ENCODE peak calls at places on chromosomes 12 and 14, in four cellular contexts. One of them, this sample, is unnamed.

GRCh38 chr12:102569803-102570202 is 89.4 kb upstream of the IGF1 start:
- DNase-seq in A549: no peak
- DNase-seq in HCT116: no peak
- DNase-seq in SK-N-SH: no peak
- DNase-seq in this sample: no peak

GRCh38 chr14:104731249-104731924 is 7.4 kb downstream of the ADSS1 start:
- DNase-seq in A549: peak; percentile 48
- DNase-seq in HCT116: no peak
- DNase-seq in SK-N-SH: peak; percentile 75
- DNase-seq in this sample: peak; percentile 87

GRCh38 chr12:54602661-54603060 is 14.2 kb upstream of the PPP1R1A start:
- DNase-seq in A549: no peak
- DNase-seq in HCT116: no peak
- DNase-seq in SK-N-SH: no peak
- DNase-seq in this sample: no peak

GRCh38 chr14:36510078-36510799 is 9.8 kb downstream of the NKX2-1 start:
- DNase-seq in A549: no peak
- DNase-seq in HCT116: no peak
- DNase-seq in SK-N-SH: peak; percentile 2
- DNase-seq in this sample: peak; percentile 61

GRCh38 chr14:78608998-78609787 is 439.0 kb downstream of the NRXN3 start:
- DNase-seq in A549: no peak
- DNase-seq in HCT116: no peak
- DNase-seq in SK-N-SH: no peak
- DNase-seq in this sample: no peak

GRCh38 chr14:30938617-30939016 is 64.3 kb downstream of the COCH start:
- DNase-seq in A549: no peak
- DNase-seq in HCT116: no peak
- DNase-seq in SK-N-SH: no peak
- DNase-seq in this sample: no peak

GRCh38 chr14:66443785-66444184 is 42.4 kb upstream of the CCDC196 start:
- DNase-seq in A549: no peak
- DNase-seq in HCT116: no peak
- DNase-seq in SK-N-SH: no peak
- DNase-seq in this sample: no peak

GRCh38 chr14:66965831-66966230 is 223.4 kb upstream of the GARIN2 start:
- DNase-seq in A549: no peak
- DNase-seq in HCT116: no peak
- DNase-seq in SK-N-SH: no peak
- DNase-seq in this sample: no peak

GRCh38 chr14:68604822-68605221 is 188.0 kb downstream of the ZFP36L1 start:
- DNase-seq in A549: no peak
- DNase-seq in HCT116: no peak
- DNase-seq in SK-N-SH: no peak
- DNase-seq in this sample: no peak

GRCh38 chr14:52913271-52913670 is 37.6 kb downstream of the FERMT2 start:
- DNase-seq in A549: no peak
- DNase-seq in HCT116: no peak
- DNase-seq in SK-N-SH: no peak
- DNase-seq in this sample: no peak

GRCh38 chr14:23123419-23123818 is 4.4 kb upstream of the CEBPE start:
- DNase-seq in A549: no peak
- DNase-seq in HCT116: no peak
- DNase-seq in SK-N-SH: peak; percentile 57
- DNase-seq in this sample: no peak

GRCh38 chr12:64390275-64390851 is at the start of gene C12orf56:
- DNase-seq in A549: peak; percentile 84
- DNase-seq in HCT116: no peak
- DNase-seq in SK-N-SH: no peak
- DNase-seq in this sample: peak; percentile 91

GRCh38 chr14:68278568-68279436 is 459.2 kb downstream of the RAD51B start:
- DNase-seq in A549: peak; percentile 37
- DNase-seq in HCT116: peak; percentile 6
- DNase-seq in SK-N-SH: no peak
- DNase-seq in this sample: no peak

GRCh38 chr14:85867450-85867849 is 337.5 kb downstream of the FLRT2 start:
- DNase-seq in A549: peak; percentile 3
- DNase-seq in HCT116: no peak
- DNase-seq in SK-N-SH: no peak
- DNase-seq in this sample: peak; percentile 53

GRCh38 chr12:98754095-98754494 is 109.0 kb downstream of the APAF1 start:
- DNase-seq in A549: peak; percentile 87
- DNase-seq in HCT116: no peak
- DNase-seq in SK-N-SH: no peak
- DNase-seq in this sample: no peak

GRCh38 chr14:33646692-33647260 is 304.1 kb downstream of the EGLN3 start:
- DNase-seq in A549: no peak
- DNase-seq in HCT116: no peak
- DNase-seq in SK-N-SH: no peak
- DNase-seq in this sample: no peak

GRCh38 chr12:68587448-68587873 is 23.2 kb upstream of the RAP1B start:
- DNase-seq in A549: no peak
- DNase-seq in HCT116: no peak
- DNase-seq in SK-N-SH: no peak
- DNase-seq in this sample: no peak

GRCh38 chr12:131511391-131511802 is 199.5 kb upstream of the SFSWAP start:
- DNase-seq in A549: no peak
- DNase-seq in HCT116: peak; percentile 3
- DNase-seq in SK-N-SH: no peak
- DNase-seq in this sample: peak; percentile 34

GRCh38 chr14:99393059-99393655 is 87.5 kb downstream of the SETD3 start:
- DNase-seq in A549: peak; percentile 61
- DNase-seq in HCT116: peak; percentile 15
- DNase-seq in SK-N-SH: peak; percentile 64
- DNase-seq in this sample: peak; percentile 81

GRCh38 chr14:78836777-78837176 is 666.6 kb downstream of the NRXN3 start:
- DNase-seq in A549: peak; percentile 49
- DNase-seq in HCT116: peak; percentile 36
- DNase-seq in SK-N-SH: peak; percentile 21
- DNase-seq in this sample: peak; percentile 89

GRCh38 chr12:56836317-56836716 is 73.2 kb downstream of the HSD17B6 start:
- DNase-seq in A549: no peak
- DNase-seq in HCT116: no peak
- DNase-seq in SK-N-SH: no peak
- DNase-seq in this sample: no peak

GRCh38 chr14:105879503-105879866 is 353.1 kb downstream of the TMEM121 start:
- DNase-seq in A549: no peak
- DNase-seq in HCT116: no peak
- DNase-seq in SK-N-SH: no peak
- DNase-seq in this sample: no peak

GRCh38 chr14:22283000-22283399 is 306.0 kb downstream of the DAD1 start:
- DNase-seq in A549: no peak
- DNase-seq in HCT116: no peak
- DNase-seq in SK-N-SH: no peak
- DNase-seq in this sample: no peak

GRCh38 chr14:96105089-96105920 is 66.1 kb downstream of the C14orf132 start:
- DNase-seq in A549: no peak
- DNase-seq in HCT116: no peak
- DNase-seq in SK-N-SH: no peak
- DNase-seq in this sample: no peak

GRCh38 chr12:51025748-51026654 is at the start of gene SLC11A2:
- DNase-seq in A549: peak; percentile 98
- DNase-seq in HCT116: peak; percentile 86
- DNase-seq in SK-N-SH: peak; percentile 98
- DNase-seq in this sample: peak; percentile 99

GRCh38 chr12:64895541-64895940 is 71.1 kb downstream of the TBC1D30 start:
- DNase-seq in A549: no peak
- DNase-seq in HCT116: no peak
- DNase-seq in SK-N-SH: no peak
- DNase-seq in this sample: no peak

GRCh38 chr14:72643317-72643801 is 250.5 kb downstream of the DPF3 start:
- DNase-seq in A549: peak; percentile 67
- DNase-seq in HCT116: no peak
- DNase-seq in SK-N-SH: no peak
- DNase-seq in this sample: no peak

GRCh38 chr12:19397534-19397933 is 41.8 kb upstream of the AEBP2 start:
- DNase-seq in A549: no peak
- DNase-seq in HCT116: no peak
- DNase-seq in SK-N-SH: no peak
- DNase-seq in this sample: no peak

GRCh38 chr12:131442337-131442918 is 268.5 kb upstream of the SFSWAP start:
- DNase-seq in A549: no peak
- DNase-seq in HCT116: no peak
- DNase-seq in SK-N-SH: no peak
- DNase-seq in this sample: no peak

GRCh38 chr12:127125607-127126259 is 1141.2 kb upstream of the TMEM132C start:
- DNase-seq in A549: peak; percentile 94
- DNase-seq in HCT116: peak; percentile 97
- DNase-seq in SK-N-SH: no peak
- DNase-seq in this sample: no peak

GRCh38 chr12:132162508-132163031 is 18.3 kb downstream of the NOC4L start:
- DNase-seq in A549: no peak
- DNase-seq in HCT116: no peak
- DNase-seq in SK-N-SH: peak; percentile 47
- DNase-seq in this sample: no peak

DNA sequence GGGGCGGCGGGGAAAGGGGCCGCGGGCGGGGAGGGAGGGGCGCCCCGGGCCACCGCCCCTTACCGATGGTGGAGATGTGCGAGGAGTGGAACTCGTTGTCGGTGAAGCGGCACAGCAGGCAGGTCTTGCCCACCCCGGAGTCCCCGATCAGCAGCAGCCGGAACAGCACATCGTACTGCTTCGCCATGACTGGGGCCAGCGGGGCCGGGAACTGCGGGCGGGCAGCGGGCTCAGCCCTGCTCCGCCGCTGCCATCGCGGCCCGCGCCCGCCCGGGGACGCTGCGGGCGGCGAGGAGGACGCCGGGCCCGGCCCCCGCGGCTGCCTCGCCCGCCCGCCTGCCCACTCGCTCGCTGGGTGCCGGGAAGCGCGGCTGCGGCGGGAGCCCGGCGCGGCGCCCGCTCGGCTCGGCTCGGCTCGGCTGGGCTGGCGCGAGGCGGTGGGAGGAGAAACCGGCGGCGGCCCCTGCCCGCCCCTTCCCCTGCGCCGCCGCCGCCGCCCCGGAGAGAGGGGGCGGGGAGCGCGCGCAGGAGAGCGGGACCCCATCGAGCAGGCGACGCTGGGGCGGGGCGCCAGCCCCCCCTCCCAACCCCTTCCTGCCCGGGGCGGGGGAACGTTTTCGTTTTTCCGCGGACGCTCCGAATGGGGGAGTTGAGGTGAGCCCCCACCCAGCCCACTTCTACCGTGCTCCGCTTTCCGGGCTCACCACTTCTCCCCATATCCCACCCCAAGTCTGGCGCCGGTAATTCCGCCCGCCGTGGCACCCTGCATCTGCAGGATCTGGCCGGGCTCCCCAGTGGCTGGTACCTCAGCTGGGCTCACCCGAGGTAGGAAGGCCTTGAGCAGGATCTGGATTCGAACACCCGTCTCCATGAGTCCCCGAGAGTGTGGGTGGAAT is at the start of gene RAB15:
- DNase-seq in A549: peak; percentile 34
- DNase-seq in HCT116: no peak
- DNase-seq in SK-N-SH: peak; percentile 90
- DNase-seq in this sample: peak; percentile 57
- TF ChIP-seq REST in A549: no peak
- TF ChIP-seq REST in HCT116: no peak
- TF ChIP-seq REST in SK-N-SH: no peak
- TF ChIP-seq REST in this sample: no peak

DNA sequence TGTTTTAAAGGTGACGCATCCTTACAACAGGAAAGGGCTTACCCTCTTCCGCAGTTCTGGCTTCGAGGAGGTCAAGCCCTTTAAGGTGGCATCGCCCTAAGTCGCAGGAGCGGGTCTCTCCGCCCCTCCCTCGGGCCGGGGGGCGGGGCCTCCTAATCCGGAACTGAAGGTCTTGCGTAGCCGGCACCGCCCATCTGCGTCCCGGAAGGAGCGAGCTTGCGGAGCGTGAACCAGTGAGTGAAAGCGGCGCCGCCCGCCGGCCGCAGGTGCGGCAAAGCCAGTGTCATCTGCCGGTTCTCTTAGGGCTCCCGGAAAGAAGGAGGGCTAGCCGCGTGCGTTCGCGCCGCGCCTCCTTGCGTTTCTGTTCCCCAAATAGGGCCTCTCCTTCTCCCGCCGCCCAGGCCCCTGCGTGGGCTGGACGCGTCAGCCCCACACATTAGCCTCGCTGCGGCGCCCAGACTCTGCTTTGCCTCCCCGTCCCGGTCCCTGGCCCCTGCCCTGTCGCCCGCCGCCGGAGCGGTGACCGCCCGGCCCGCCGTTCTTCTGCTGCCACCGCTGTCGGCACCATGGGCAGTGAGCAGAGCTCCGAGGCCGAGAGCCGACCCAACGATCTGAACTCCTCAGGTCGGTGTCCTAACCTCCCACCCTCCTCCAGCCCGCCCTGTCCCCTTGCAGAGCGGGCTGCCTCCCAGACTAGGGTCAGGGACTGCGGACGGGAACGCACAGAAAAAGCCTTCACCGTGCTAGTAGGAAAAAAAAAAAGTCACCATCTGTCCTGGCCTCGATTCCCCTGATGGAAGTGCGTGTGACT is at the start of gene BORCS5:
- DNase-seq in A549: peak; percentile 87
- DNase-seq in HCT116: peak; percentile 91
- DNase-seq in SK-N-SH: peak; percentile 95
- DNase-seq in this sample: peak; percentile 100
- TF ChIP-seq REST in A549: no peak
- TF ChIP-seq REST in HCT116: no peak
- TF ChIP-seq REST in SK-N-SH: no peak
- TF ChIP-seq REST in this sample: no peak

GRCh38 chr12:1767407-1768090 is 52.8 kb upstream of the LRTM2 start:
- DNase-seq in A549: no peak
- DNase-seq in HCT116: no peak
- DNase-seq in SK-N-SH: no peak
- DNase-seq in this sample: no peak

GRCh38 chr12:1766110-1766509 is 54.3 kb upstream of the LRTM2 start:
- DNase-seq in A549: no peak
- DNase-seq in HCT116: no peak
- DNase-seq in SK-N-SH: no peak
- DNase-seq in this sample: no peak

GRCh38 chr12:1769809-1770494 is 50.4 kb upstream of the LRTM2 start:
- DNase-seq in A549: no peak
- DNase-seq in HCT116: no peak
- DNase-seq in SK-N-SH: no peak
- DNase-seq in this sample: no peak

GRCh38 chr12:1773937-1774655 is 46.3 kb upstream of the LRTM2 start:
- DNase-seq in A549: no peak
- DNase-seq in HCT116: no peak
- DNase-seq in SK-N-SH: no peak
- DNase-seq in this sample: no peak

DNA sequence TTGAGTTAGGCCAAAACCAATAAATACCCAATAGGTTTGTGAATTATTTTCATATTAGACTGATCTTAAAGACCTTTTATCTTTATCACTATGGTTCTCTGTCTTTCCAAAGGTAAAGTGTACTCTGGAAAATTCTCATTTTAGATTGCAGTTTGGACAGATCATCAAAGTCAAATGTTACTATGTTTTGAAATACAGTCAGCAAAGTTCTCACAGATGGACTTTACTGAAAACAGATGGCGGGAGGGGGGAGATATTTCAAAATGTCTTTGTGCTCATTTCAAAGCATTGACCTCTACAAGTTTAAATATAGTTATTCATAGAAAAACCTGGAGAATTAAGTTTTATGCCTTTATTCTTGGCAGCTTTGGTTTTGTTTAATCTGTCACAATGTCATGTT is 51.8 kb upstream of the LRTM2 start:
- DNase-seq in A549: no peak
- DNase-seq in HCT116: no peak
- DNase-seq in SK-N-SH: no peak
- DNase-seq in this sample: no peak
- TF ChIP-seq REST in A549: no peak
- TF ChIP-seq REST in HCT116: no peak
- TF ChIP-seq REST in SK-N-SH: no peak
- TF ChIP-seq REST in this sample: no peak

GRCh38 chr12:109178532-109178931 is 62.1 kb downstream of the ACACB start:
- DNase-seq in A549: no peak
- DNase-seq in HCT116: no peak
- DNase-seq in SK-N-SH: no peak
- DNase-seq in this sample: peak; percentile 8
- TF ChIP-seq REST in A549: no peak
- TF ChIP-seq REST in HCT116: no peak
- TF ChIP-seq REST in SK-N-SH: no peak
- TF ChIP-seq REST in this sample: no peak

This sample was measured in GM23338.